ENCODE peak calls at places on chromosomes 2 and 18, in six cellular contexts. K, E, N, L, W and P are unnamed samples.
A peak's percentile ranks its signal among the peaks of the same experiment; 100 is the strongest.

GRCh38 chr2:109527079-109527478 is 86.7 kb downstream of the SEPTIN10 start:
- DNase-seq in K (no peak), E (no peak), N (no peak), L (no peak), W (peak; percentile 5), P (no peak)

GRCh38 chr2:84906900-84907714 is 1.7 kb downstream of the TMSB10 start:
- DNase-seq in K (no peak), E (no peak), N (no peak), L (peak; percentile 43), W (peak; percentile 59), P (peak; percentile 89)

GRCh38 chr2:25749676-25750075 is 76.3 kb upstream of the DTNB start:
- DNase-seq in K (no peak), E (no peak), N (no peak), L (no peak), W (no peak), P (no peak)

GRCh38 chr2:215540646-215541045 is 104.8 kb upstream of the FN1 start:
- DNase-seq in K (no peak), E (no peak), N (no peak), L (no peak), W (no peak), P (no peak)

GRCh38 chr2:201656740-201657139 is 13.4 kb upstream of the TMEM237 start:
- DNase-seq in K (no peak), E (no peak), N (no peak), L (no peak), W (no peak), P (no peak)

GRCh38 chr2:5690718-5691658 is 1.2 kb upstream of the SOX11 start:
- DNase-seq in K (no peak), E (no peak), N (no peak), L (no peak), W (no peak), P (peak; percentile 79)

GRCh38 chr2:33366473-33366872 is 110.0 kb upstream of the RASGRP3 start:
- DNase-seq in K (no peak), E (no peak), N (no peak), L (no peak), W (no peak), P (no peak)

GRCh38 chr2:109513749-109514588 is 99.8 kb downstream of the SEPTIN10 start:
- DNase-seq in K (no peak), E (no peak), N (no peak), L (no peak), W (peak; percentile 71), P (peak; percentile 39)

GRCh38 chr2:160278101-160278888 is 78.2 kb upstream of the ITGB6 start:
- DNase-seq in K (no peak), E (no peak), N (no peak), L (no peak), W (no peak), P (no peak)

GRCh38 chr2:207371877-207372276 is 157.9 kb upstream of the CREB1 start:
- DNase-seq in K (no peak), E (no peak), N (no peak), L (no peak), W (no peak), P (no peak)

GRCh38 chr18:47606526-47606925 is 323.9 kb downstream of the SMAD2 start:
- DNase-seq in K (no peak), E (no peak), N (no peak), L (no peak), W (no peak), P (no peak)

GRCh38 chr18:37294951-37295350 is 270.6 kb downstream of the CELF4 start:
- DNase-seq in K (no peak), E (no peak), N (no peak), L (no peak), W (no peak), P (no peak)

GRCh38 chr2:138677179-138677578 is 103.0 kb downstream of the NXPH2 start:
- DNase-seq in K (no peak), E (no peak), N (no peak), L (no peak), W (no peak), P (no peak)

GRCh38 chr2:40400336-40400953 is 51.4 kb downstream of the SLC8A1 start:
- DNase-seq in K (no peak), E (no peak), N (no peak), L (no peak), W (no peak), P (no peak)

GRCh38 chr2:66575625-66576371 is 140.9 kb downstream of the MEIS1 start:
- DNase-seq in K (no peak), E (no peak), N (no peak), L (peak; percentile 70), W (peak; percentile 71), P (no peak)

GRCh38 chr18:52716926-52717325 is 376.9 kb downstream of the DCC start:
- DNase-seq in K (no peak), E (no peak), N (no peak), L (peak; percentile 24), W (no peak), P (no peak)

GRCh38 chr2:2083113-2083757 is 247.8 kb downstream of the MYT1L start:
- DNase-seq in K (peak; percentile 92), E (no peak), N (no peak), L (no peak), W (no peak), P (peak; percentile 80)

GRCh38 chr2:180728928-180729559 is 251.4 kb upstream of the UBE2E3 start:
- DNase-seq in K (no peak), E (no peak), N (no peak), L (no peak), W (no peak), P (no peak)

GRCh38 chr18:70366670-70367069 is 77.8 kb downstream of the SOCS6 start:
- DNase-seq in K (no peak), E (no peak), N (no peak), L (no peak), W (no peak), P (no peak)

GRCh38 chr18:48609820-48610815 is 71.3 kb downstream of the CTIF start:
- DNase-seq in K (no peak), E (no peak), N (no peak), L (no peak), W (no peak), P (no peak)

GRCh38 chr2:116724550-116724949 is 1089.9 kb upstream of the DDX18 start:
- DNase-seq in K (no peak), E (no peak), N (no peak), L (no peak), W (no peak), P (no peak)

GRCh38 chr2:98734823-98735260 is 3.9 kb upstream of the MGAT4A start:
- DNase-seq in K (no peak), E (no peak), N (no peak), L (no peak), W (no peak), P (no peak)

GRCh38 chr2:129678751-129679150 is 300.7 kb upstream of the RAB6C start:
- DNase-seq in K (no peak), E (no peak), N (no peak), L (no peak), W (no peak), P (no peak)

GRCh38 chr18:50299626-50300388 is 12.3 kb upstream of the CXXC1 start:
- DNase-seq in K (no peak), E (no peak), N (no peak), L (no peak), W (no peak), P (no peak)

GRCh38 chr2:73243884-73244570 is 9.9 kb downstream of the CCT7 start:
- DNase-seq in K (peak; percentile 26), E (no peak), N (no peak), L (no peak), W (no peak), P (no peak)

GRCh38 chr2:169716229-169716886 is 17.3 kb upstream of the KLHL23 start:
- DNase-seq in K (no peak), E (no peak), N (no peak), L (no peak), W (no peak), P (no peak)

GRCh38 chr2:3127710-3128109 is 249.9 kb downstream of the EIPR1 start:
- DNase-seq in K (no peak), E (no peak), N (no peak), L (no peak), W (no peak), P (no peak)

GRCh38 chr2:170813611-170814550 is 2.8 kb upstream of the GAD1 start:
- DNase-seq in K (peak; percentile 33), E (no peak), N (no peak), L (no peak), W (no peak), P (no peak)

GRCh38 chr18:74392323-74392722 is 64.8 kb downstream of the DIPK1C start:
- DNase-seq in K (no peak), E (no peak), N (no peak), L (no peak), W (no peak), P (no peak)

GRCh38 chr2:237627463-237628321 is at the start of gene LRRFIP1:
- DNase-seq in K (no peak), E (peak; percentile 20), N (no peak), L (peak; percentile 39), W (peak; percentile 50), P (peak; percentile 92)

GRCh38 chr2:74092236-74092635 is 55.5 kb downstream of the BOLA3 start:
- DNase-seq in K (no peak), E (no peak), N (no peak), L (no peak), W (no peak), P (no peak)

GRCh38 chr18:55833543-55833942 is 245.6 kb upstream of the TCF4 start:
- DNase-seq in K (no peak), E (no peak), N (no peak), L (no peak), W (no peak), P (no peak)